ENCODE peak calls at places on chromosome X, in four cellular contexts. R is endothelial cell of umbilical vein, G is MM.1S, M is ovary. E is an unnamed sample.

GRCh38 chrX:3811331-3812311 is 98.2 kb upstream of the PRKX start:
- DNase-seq in M (peak; percentile 38), R (no peak), G (peak; percentile 62), E (peak; percentile 21)

GRCh38 chrX:15416133-15416993 is 32.1 kb upstream of the VEGFD start:
- DNase-seq in R (no peak), G (no peak), M (no peak), E (no peak)

GRCh38 chrX:19121898-19122640 is at the start of gene ADGRG2:
- DNase-seq in M (peak; percentile 53), R (peak; percentile 1), G (no peak), E (no peak)

GRCh38 chrX:13047752-13048151 is 3.3 kb upstream of the FAM9C start:
- DNase-seq in G (no peak), M (no peak), R (no peak), E (no peak)

GRCh38 chrX:4994855-4995254 is 1233.8 kb downstream of the NLGN4X start:
- DNase-seq in R (no peak), G (no peak), M (no peak), E (no peak)

GRCh38 chrX:20361890-20362262 is 95.2 kb upstream of the RPS6KA3 start:
- DNase-seq in M (no peak), R (no peak), G (no peak), E (peak; percentile 40)

GRCh38 chrX:149493567-149494562 is 11.2 kb downstream of the IDS start:
- DNase-seq in G (no peak), R (no peak), M (no peak), E (no peak)

GRCh38 chrX:42694260-42694815 is 83.6 kb downstream of the PPP1R2C start:
- DNase-seq in M (no peak), G (no peak), R (no peak), E (no peak)

GRCh38 chrX:72052415-72053090 is 79.2 kb downstream of the RTL5 start:
- DNase-seq in M (no peak), R (peak; percentile 64), G (no peak), E (peak; percentile 18)

GRCh38 chrX:51834076-51834475 is 59.3 kb upstream of the MAGED1 start:
- DNase-seq in G (no peak), M (no peak), R (no peak), E (no peak)

GRCh38 chrX:112067601-112068000 is 15.0 kb downstream of the TRPC5 start:
- DNase-seq in R (no peak), G (no peak), M (no peak), E (no peak)

GRCh38 chrX:1487401-1487800 is 34.7 kb upstream of the ASMTL start:
- DNase-seq in R (no peak), G (no peak), M (no peak), E (no peak)

GRCh38 chrX:51876441-51876840 is 17.0 kb upstream of the MAGED1 start:
- DNase-seq in R (no peak), G (no peak), M (no peak), E (no peak)

GRCh38 chrX:104315555-104315954 is 60.8 kb upstream of the ESX1 start:
- DNase-seq in G (no peak), R (peak; percentile 61), M (no peak), E (peak; percentile 72)

GRCh38 chrX:56763556-56764152 is 34.6 kb downstream of the NBDY start:
- DNase-seq in R (no peak), M (peak; percentile 84), G (peak; percentile 95), E (no peak)

GRCh38 chrX:56765816-56766553 is 36.9 kb downstream of the NBDY start:
- DNase-seq in G (peak; percentile 25), R (no peak), M (no peak), E (no peak)

GRCh38 chrX:56764975-56765791 is 36.1 kb downstream of the NBDY start:
- DNase-seq in R (no peak), G (peak; percentile 64), M (no peak), E (no peak)

GRCh38 chrX:56764153-56764974 is 35.3 kb downstream of the NBDY start:
- DNase-seq in R (peak; percentile 64), M (peak; percentile 83), G (peak; percentile 90), E (peak; percentile 34)

DNA sequence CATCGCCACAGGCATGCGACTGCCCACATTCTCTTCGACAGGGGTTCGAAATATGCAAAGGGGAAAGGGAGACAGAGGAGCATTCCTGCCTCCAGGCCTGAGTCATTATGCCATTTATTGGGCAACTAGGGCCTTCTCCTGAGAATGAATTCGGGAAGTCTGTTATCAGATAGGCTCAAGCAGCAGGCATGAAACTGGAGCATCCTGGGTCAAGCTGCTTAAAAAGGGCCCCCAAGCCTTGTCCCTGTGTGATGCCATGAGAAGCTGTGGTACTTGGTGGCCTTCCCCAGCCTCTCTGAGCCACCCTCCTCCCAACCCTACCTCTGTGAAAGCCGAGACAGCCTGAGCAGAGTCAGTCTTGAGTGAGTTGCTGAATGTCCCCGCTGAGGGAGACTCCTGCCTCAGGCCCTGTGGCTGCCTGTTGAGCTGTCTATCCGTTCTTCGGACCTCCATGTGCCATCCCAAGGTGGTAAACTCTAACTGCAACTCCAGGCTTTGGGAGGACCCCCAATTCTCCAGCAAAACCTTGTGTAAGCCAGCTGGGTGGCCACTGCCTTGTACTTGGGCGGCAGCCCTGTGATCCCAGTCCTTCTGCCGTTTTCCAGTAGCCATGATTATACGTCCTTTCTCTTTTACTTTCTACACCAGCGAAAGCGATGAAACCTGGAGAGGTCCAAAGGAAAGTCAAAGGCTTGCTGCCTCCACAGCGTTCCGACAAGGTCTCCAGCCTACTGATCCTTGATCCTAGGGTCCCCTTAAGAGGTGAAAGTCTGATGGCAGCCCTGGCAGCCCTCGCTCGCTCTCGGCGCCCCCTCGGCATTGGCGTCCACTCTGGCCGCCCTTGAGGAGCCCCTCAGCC is 37.7 kb downstream of the NBDY start:
- DNase-seq in G (peak; percentile 24), M (no peak), R (no peak), E (no peak)
- H3K4me3 ChIP-seq in G (peak overlapping the region; percentile 52), M (peak overlapping the region; percentile 50), R (no peak overlapping the region), E (no peak overlapping the region)

GRCh38 chrX:152912121-152912520 is 14.3 kb downstream of the ZNF185 start:
- DNase-seq in G (no peak), M (no peak), R (no peak), E (no peak)
- TF ChIP-seq CTCF in G (no peak), M (no peak), R (peak; percentile 13), E (peak; percentile 8)

GRCh38 chrX:154011376-154012335 is 8.0 kb downstream of the IRAK1 start:
- DNase-seq in R (no peak), M (no peak), G (no peak), E (no peak)
- H3K36me3 ChIP-seq in R (no peaks in the 10 kb centered on the region), M (no peaks in the 10 kb centered on the region), G (no peaks in the 10 kb centered on the region), E (peaks cover 12% of the 10 kb centered on the region)

DNA sequence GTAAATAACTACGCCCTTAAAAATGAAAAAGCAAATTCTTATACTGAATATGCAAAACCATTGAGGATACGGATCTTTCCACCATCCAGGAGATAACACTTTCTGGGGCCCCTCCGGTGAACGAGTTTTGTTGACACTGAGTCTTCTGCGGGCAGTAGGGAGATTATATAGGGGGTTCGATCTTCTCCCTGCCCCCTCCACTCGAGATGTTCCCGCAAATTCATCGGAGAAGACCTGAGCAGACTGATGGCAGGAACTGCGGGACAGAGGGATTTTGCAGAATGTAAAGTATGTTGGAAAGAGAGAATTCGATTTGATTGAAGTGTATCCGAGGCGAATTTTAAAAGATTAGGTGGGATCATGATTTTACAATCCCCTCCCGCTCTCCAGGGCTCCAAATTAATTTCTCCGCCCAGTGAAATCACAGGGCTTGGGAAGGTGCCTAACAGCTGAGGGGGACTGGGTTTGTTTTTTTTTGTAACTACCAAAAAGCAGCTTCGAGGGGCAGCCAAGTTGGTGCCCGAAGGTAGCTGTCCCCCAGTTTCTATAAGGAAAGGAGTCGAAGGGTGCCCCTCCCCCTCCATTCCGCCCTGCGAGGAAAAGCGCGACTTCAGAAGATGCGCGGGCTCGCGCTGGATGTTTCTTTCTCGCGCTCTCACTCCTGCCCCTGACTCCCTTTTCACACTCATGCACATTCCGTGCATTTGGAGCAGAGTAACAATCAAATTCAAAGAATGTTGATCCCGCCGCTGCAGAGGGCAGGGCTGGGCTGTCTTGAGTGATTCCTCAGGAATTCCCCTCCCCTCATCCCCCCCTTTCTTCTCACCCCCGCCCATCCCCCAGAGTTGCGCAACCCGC is 1.2 kb downstream of the TMEM255A start:
- DNase-seq in M (peak; percentile 60), R (no peak), G (peak; percentile 13), E (no peak)
- H3K4me3 ChIP-seq in M (peak overlapping the region; percentile 44), R (no peak overlapping the region), G (peak overlapping the region; percentile 61), E (peak overlapping the region; percentile 33)

GRCh38 chrX:30190426-30190825 is 24.9 kb upstream of the MAGEB2 start:
- DNase-seq in G (no peak), M (no peak), R (no peak), E (no peak)

GRCh38 chrX:30196322-30196721 is 19.0 kb upstream of the MAGEB2 start:
- DNase-seq in R (peak; percentile 4), M (no peak), G (peak; percentile 17), E (peak; percentile 2)
- TF ChIP-seq CTCF in R (no peak), M (no peak), G (peak; percentile 26), E (no peak)

DNA sequence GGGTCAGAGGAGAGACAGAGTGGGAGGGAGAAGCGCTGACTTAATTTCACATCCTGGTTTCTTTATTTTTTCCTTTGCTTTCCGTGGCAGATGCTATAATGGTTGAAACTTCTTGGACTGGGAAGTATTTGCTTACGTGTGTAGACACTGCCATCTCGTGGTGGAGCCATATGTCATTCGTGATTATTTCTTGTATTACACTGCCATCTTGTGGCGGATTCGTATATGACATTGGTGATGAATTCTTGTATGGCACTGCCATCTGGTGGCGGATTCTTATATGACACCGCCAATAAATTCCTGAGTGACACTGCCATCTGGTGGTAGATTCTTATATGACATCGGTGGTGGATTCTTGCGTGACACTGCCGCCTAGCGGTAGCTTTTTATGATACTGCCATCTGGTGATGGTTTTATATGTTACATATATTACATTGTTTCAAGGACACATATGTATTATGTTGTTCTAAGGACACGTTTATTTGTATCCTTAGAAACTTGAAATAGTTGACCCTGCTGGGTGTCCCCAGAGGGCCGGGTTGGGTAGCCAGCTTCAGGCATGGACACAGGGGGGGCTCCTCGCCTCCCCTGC is 37.3 kb upstream of the CLCN4 start:
- DNase-seq in M (peak; percentile 64), R (peak; percentile 81), G (peak; percentile 68), E (peak; percentile 65)
- H3K36me3 ChIP-seq in M (no peaks in the 10 kb centered on the region), R (peaks cover 13% of the 10 kb centered on the region), G (peaks cover 4% of the 10 kb centered on the region), E (peaks cover 3% of the 10 kb centered on the region)

GRCh38 chrX:132034648-132035047 is 11.5 kb downstream of the STK26 start:
- DNase-seq in M (no peak), G (no peak), R (no peak), E (no peak)
- H3K4me3 ChIP-seq in M (no peak overlapping the region), G (no peak overlapping the region), R (no peak overlapping the region), E (no peak overlapping the region)

GRCh38 chrX:133698298-133698697 is 283.0 kb upstream of the GPC4 start:
- DNase-seq in G (no peak), R (no peak), M (no peak), E (peak; percentile 39)
- TF ChIP-seq CTCF in G (no peak), R (no peak), M (no peak), E (no peak)